ENCODE peak calls at places on chromosome 7, in four cellular contexts. T is uterus, G is small intestine, V is right lobe of liver. N is an unnamed sample.

GRCh38 chr7:93799750-93800357 is 90.7 kb downstream of the TFPI2 start:
- DNase-seq in T (no peak), G (no peak), V (no peak), N (no peak)

GRCh38 chr7:126403040-126403439 is 849.7 kb downstream of the GRM8 start:
- DNase-seq in T (no peak), G (no peak), V (no peak), N (no peak)

GRCh38 chr7:47801423-47801822 is 146.8 kb downstream of the PKD1L1 start:
- DNase-seq in T (no peak), G (no peak), V (no peak), N (no peak)

GRCh38 chr7:32062150-32062549 is 8.1 kb downstream of the PDE1C start:
- DNase-seq in T (peak), G (peak), V (no peak), N (no peak)

GRCh38 chr7:33107136-33108066 is 1.8 kb downstream of the RP9 start:
- DNase-seq in T (no peak), G (peak), V (no peak), N (no peak)

GRCh38 chr7:158266426-158266816 is 321.2 kb downstream of the PTPRN2 start:
- DNase-seq in T (no peak), G (no peak), V (no peak), N (no peak)

GRCh38 chr7:44736896-44737295 is 11.8 kb upstream of the ZMIZ2 start:
- DNase-seq in T (no peak), G (no peak), V (no peak), N (no peak)

GRCh38 chr7:137642467-137642866 is 204.3 kb downstream of the DGKI start:
- DNase-seq in T (no peak), G (no peak), V (no peak), N (no peak)

DNA sequence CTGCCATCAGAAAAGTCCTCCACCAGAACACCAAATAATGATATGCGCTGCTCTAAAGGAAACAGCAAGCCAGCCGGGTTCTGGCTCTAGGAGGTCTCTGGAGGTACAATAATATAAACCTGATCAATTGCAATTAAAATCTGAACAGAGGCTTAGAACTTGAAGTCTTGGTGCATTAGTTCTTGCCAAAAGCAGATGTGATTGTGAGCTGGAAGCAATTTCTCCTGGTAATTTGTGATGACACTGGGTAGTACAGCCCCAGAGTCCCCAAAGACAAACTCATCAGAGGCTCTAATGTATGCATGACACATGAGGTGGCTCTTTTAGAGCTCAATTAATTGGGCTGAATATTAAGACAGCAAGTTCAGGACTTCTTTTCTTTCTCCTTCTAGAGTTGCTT is 3.3 kb downstream of the ETV1 start:
- DNase-seq in T (no peak), G (no peak), V (no peak), N (no peak)
- H3K4me3 ChIP-seq in T (no peak), G (no peak), V (no peak), N (peak)

DNA sequence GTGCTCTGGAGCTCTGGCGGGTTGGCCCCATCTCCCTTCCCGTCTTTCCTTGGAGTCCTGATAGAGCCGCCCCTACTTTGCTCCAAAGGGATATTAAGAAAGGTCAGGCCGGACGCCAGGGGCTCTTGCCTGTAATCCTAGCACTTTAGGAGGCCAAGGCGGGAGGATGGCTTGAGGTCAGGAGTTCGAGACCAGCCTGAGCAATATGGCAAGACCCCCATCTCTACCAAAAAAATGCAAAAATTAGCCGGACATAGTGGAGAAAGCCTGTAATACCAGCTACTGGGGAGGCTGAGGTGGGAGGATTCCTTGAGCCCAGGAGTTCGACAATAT is 313 bp upstream of the MLXIPL start:
- DNase-seq in T (no peak), G (no peak), V (no peak), N (no peak)
- H3K4me3 ChIP-seq in T (no peak), G (peak), V (no peak), N (peak)

DNA sequence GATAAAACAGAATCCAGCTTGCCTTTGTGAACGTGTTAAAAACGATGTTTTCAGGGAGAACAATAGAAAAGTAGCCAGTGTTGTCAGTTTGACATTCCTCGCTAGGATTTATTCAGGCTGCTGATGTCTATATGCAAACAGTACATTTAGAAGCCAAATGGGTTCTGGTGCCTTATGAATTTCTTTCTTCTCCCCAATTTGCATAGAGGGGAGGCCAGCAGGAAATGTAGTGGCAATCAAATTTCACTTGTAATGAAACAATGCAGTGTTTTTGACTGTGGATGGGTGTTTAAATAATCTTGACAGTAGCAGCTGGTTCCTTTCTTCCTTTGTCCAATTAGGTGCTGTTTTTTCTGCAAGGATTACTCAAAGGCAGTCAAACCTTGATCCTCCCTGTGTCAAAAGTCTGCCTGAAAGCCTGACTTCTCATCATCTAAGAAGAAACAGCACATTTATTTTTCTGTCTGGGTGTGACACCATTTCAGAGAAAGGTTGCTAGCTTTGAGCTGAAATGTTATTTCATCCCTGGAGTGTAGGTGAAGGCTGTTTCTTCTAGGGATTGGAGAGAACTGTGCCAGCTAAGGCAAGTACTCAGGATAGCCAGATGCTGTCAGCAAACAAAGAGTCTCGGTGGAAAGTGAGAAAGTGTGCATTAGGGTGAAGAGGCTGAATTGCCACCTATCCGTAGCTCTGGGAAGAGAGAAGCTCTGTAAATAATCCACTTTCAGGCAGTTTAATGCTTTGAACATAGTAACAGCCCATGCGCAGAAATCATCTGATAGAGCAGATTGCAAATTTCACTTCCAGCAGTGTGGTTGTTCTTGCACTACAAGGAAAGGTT is 36.6 kb upstream of the ZNRF2 start:
- DNase-seq in T (no peak), G (no peak), V (no peak), N (no peak)
- H3K4me3 ChIP-seq in T (no peak), G (no peak), V (no peak), N (no peak)

GRCh38 chr7:155214328-155214986 is 83.2 kb upstream of the INSIG1 start:
- DNase-seq in T (no peak), G (peak), V (peak), N (no peak)
- H3K4me3 ChIP-seq in T (peak), G (no peak), V (peak), N (peak)

GRCh38 chr7:50359995-50360925 is 55.7 kb downstream of the IKZF1 start:
- DNase-seq in T (no peak), G (peak), V (no peak), N (no peak)
- H3K4me3 ChIP-seq in T (no peak), G (no peak), V (no peak), N (no peak)

DNA sequence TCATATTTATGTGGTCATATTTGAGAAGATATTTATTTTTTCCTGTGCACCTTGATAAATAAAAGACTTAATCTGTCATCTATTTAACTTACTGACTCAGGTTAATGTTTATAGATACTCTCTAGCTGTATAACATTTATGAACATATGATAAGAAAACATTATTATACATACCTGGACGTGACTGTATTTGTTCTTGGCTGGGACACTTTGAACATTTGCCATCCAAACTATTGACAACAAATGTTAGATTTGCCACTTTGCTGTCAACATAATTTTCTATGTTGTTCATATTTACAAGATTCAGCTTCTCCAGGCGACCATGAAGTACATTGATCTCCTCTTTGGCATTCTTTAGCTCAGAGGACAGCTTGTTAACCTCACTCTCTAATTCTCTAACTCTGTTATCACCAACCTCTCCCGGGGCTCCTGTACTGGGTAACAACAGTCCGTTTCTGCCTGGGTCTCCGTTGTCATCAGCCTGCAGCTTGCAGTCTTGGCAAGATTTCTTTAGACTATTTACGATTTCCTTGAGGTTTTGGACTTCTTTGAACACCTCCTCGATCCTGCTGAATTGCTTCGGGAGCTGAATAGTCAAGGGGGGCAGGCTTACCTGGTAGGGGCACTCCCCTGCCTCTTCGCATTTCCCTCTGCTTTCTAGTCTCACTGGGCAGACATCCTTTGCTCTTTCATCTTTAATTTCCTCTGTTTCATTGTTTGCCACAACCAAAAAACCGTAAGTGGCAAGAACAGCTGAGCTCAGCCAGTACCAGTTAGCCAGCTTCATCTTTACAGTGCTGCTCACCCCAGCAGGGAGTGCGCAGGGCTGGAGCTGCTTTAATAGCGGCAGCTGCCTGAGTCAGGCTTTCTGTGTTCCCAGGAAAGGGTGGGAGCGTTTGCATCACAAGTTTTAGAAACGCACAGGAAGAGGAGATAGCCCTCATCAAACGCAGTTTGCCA is at the start of gene FGL2:
- DNase-seq in T (peak), G (peak), V (peak), N (no peak)
- H3K4me3 ChIP-seq in T (peak), G (peak), V (peak), N (peak)

GRCh38 chr7:5589819-5590595 is 166.4 kb upstream of the TNRC18 start:
- DNase-seq in T (no peak), G (no peak), V (no peak), N (no peak)

GRCh38 chr7:5595545-5596045 is 172.0 kb upstream of the TNRC18 start:
- DNase-seq in T (no peak), G (no peak), V (no peak), N (no peak)

GRCh38 chr7:5590596-5591546 is 167.2 kb upstream of the TNRC18 start:
- DNase-seq in T (no peak), G (no peak), V (no peak), N (no peak)

GRCh38 chr7:5594616-5595544 is 171.2 kb upstream of the TNRC18 start:
- DNase-seq in T (peak), G (no peak), V (no peak), N (no peak)

DNA sequence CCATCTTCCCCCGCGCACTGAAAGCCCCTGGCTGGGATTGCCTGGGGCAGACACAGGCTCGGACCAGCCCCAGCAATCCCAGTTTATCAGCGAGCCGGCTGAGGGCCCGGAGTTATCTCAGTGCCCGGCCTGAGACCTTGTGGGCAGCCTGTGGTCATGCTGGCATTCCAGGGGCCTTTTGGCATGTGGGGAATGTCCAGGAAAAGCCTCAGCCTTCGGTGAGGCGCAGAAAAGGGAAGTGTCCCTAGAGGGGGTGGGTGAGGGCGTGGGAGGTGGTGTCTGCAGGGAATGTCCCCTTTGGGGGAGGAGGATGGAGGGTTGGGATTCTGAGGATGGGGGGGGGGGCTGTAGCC is 167.9 kb upstream of the TNRC18 start:
- DNase-seq in T (no peak), G (no peak), V (no peak), N (peak)
- H3K4me3 ChIP-seq in T (no peak), G (no peak), V (no peak), N (no peak)

GRCh38 chr7:37108615-37109014 is 340.0 kb downstream of the ELMO1 start:
- DNase-seq in T (no peak), G (no peak), V (no peak), N (no peak)

GRCh38 chr7:37105119-37105518 is 343.5 kb downstream of the ELMO1 start:
- DNase-seq in T (no peak), G (no peak), V (no peak), N (no peak)

GRCh38 chr7:37109016-37109415 is 339.6 kb downstream of the ELMO1 start:
- DNase-seq in T (no peak), G (no peak), V (no peak), N (no peak)

GRCh38 chr7:37105762-37106161 is 342.9 kb downstream of the ELMO1 start:
- DNase-seq in T (no peak), G (no peak), V (no peak), N (no peak)

DNA sequence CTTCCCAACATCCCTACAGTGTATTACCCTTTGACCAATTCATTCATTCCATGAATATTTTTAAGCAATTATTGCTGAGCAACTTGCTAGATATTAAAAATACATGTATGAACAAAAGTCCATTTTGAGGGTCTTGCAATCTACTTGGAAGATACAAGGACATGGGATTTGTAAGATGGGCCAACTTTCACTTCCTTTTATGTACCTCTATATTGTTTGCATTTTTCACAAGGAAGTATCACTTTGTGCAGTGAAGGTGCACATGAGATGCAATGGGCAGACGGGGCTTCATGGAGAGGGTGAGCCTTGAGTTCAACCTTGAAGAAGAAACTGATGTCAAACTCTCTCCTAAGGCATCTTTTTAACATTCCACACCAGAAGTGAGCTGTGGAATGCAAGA is 341.6 kb downstream of the ELMO1 start:
- DNase-seq in T (no peak), G (no peak), V (no peak), N (no peak)
- H3K4me3 ChIP-seq in T (no peak), G (no peak), V (no peak), N (no peak)

N was measured in epithelial cell of proximal tubule.